ENCODE peak calls at places on chromosomes 4 and X, in four cellular contexts. T, N, K and D are unnamed samples.

GRCh38 chrX:134761788-134762187 is 103.5 kb upstream of the PLAC1 start:
- DNase-seq in T (no peak), K (peak), N (no peak), D (no peak)

GRCh38 chr4:8152865-8153257 is 5.8 kb downstream of the ABLIM2 start:
- DNase-seq in K (no peak), N (no peak), T (no peak), D (no peak)

GRCh38 chrX:14476169-14476568 is 53.2 kb upstream of the GLRA2 start:
- DNase-seq in K (no peak), N (no peak), T (peak), D (no peak)

GRCh38 chr4:174023641-174024040 is 259.8 kb downstream of the FBXO8 start:
- DNase-seq in N (no peak), K (no peak), T (no peak), D (no peak)

GRCh38 chr4:48147621-48148020 is 13.6 kb upstream of the TXK start:
- DNase-seq in K (no peak), T (no peak), N (no peak), D (no peak)

GRCh38 chrX:54891573-54891972 is 29.1 kb upstream of the TRO start:
- DNase-seq in N (peak), K (peak), T (peak), D (no peak)

GRCh38 chrX:40299028-40299479 is 201.3 kb upstream of the BCOR start:
- DNase-seq in T (peak), N (no peak), K (no peak), D (no peak)

GRCh38 chr4:64539234-64539849 is 130.1 kb upstream of the TECRL start:
- DNase-seq in N (peak), K (peak), T (peak), D (no peak)

GRCh38 chrX:137031517-137032377 is 2.0 kb downstream of the GPR101 start:
- DNase-seq in T (no peak), K (no peak), N (no peak), D (no peak)

GRCh38 chrX:153495362-153495751 is 577 bp downstream of the BGN start:
- DNase-seq in K (no peak), N (no peak), T (no peak), D (no peak)

GRCh38 chrX:121308276-121308805 is 260.9 kb downstream of the GLUD2 start:
- DNase-seq in N (peak), T (peak), K (peak), D (no peak)

GRCh38 chr4:162957521-162958143 is 209.1 kb downstream of the NAF1 start:
- DNase-seq in T (no peak), N (no peak), K (no peak), D (no peak)

GRCh38 chrX:6283826-6284225 is 55.2 kb upstream of the NLGN4X start:
- DNase-seq in K (no peak), T (no peak), N (no peak), D (no peak)

GRCh38 chr4:125010776-125011503 is 298.4 kb upstream of the ANKRD50 start:
- DNase-seq in K (no peak), N (no peak), T (no peak), D (no peak)

GRCh38 chr4:102789317-102789717 is 28.5 kb upstream of the MANBA start:
- DNase-seq in K (no peak), N (no peak), T (no peak), D (no peak)

GRCh38 chr4:89616382-89616781 is 220.6 kb downstream of the SNCA start:
- DNase-seq in K (no peak), T (no peak), N (no peak), D (no peak)

GRCh38 chr4:173208420-173208819 is 39.8 kb downstream of the GALNT7 start:
- DNase-seq in K (no peak), T (no peak), N (no peak), D (no peak)

GRCh38 chr4:40473578-40474388 is 138.7 kb downstream of the CHRNA9 start:
- DNase-seq in K (peak), T (no peak), N (no peak), D (no peak)
- TF ChIP-seq POLR2A in K (no peak), T (no peak), N (no peak), D (no peak)

DNA sequence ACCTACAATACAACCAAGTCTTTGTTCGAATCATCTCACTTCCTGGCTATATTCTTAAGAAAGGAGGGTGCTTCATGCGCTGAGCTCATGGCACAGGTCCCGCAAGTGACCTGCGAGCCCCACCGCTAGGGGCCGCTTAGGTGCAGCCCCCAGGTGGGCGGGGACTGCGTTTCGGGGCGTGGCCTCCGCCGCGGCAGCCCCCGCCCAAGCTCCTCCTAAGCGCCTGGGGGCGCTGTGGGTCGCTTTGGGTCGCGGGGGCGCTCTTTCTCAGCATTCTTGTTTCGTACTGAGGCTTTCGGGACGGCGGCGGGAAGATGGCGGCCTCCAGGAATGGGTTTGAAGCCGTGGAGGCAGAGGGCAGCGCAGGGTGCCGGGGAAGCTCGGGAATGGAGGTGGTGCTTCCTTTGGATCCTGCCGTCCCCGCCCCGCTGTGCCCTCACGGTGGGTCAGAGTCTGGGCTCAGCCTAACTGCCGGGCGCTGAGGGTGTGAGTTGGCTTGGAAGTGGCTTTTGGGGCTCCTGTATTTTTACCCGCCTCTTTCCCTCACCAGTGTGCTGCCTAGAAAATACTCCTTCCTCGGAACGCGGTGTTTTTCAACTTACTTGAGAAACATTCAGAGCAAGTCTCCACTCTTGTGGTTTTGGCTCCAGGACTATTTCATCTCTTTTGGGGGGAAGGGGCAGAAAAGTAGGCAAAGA is at the start of gene ZCCHC4:
- DNase-seq in N (peak), K (peak), T (peak), D (peak)
- TF ChIP-seq EP300 in N (no peak), K (peak), T (peak), D (no peak)

DNA sequence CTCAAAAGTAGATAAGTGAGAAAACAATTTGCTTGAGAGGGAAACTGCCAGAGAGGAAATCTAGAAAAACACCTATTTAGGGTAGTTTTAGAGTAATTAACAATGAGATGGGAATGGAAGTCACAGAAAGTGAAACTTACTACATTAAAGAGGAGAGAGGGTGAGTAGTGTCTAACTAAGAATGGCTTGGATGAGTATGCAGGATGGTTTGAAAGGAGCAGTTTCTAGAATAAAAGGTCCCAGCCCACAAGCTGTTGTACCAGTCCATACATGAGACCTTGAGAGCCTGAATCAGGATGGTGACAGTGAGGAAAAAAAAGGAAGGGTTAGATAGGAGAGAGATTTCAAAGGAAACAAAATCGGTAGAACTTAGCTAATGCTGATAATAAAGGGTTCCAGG is 1.3 kb downstream of the GAR1 start:
- DNase-seq in T (no peak), N (no peak), K (no peak), D (no peak)
- H3K4me3 ChIP-seq in T (no peak), N (peak), K (peak), D (no peak)

GRCh38 chrX:48913605-48914366 is 2.3 kb upstream of the SLC35A2 start:
- DNase-seq in K (no peak), T (no peak), N (no peak), D (no peak)

GRCh38 chrX:48911407-48912182 is at the start of gene SLC35A2:
- DNase-seq in T (peak), N (peak), K (peak), D (no peak)

GRCh38 chrX:48909703-48910102 is 1.7 kb downstream of the SLC35A2 start:
- DNase-seq in T (no peak), N (no peak), K (no peak), D (no peak)

GRCh38 chrX:48908600-48908999 is 2.8 kb downstream of the SLC35A2 start:
- DNase-seq in N (no peak), K (no peak), T (no peak), D (no peak)

GRCh38 chrX:48910926-48911406 is 480 bp downstream of the SLC35A2 start:
- DNase-seq in K (no peak), T (no peak), N (no peak), D (no peak)
- TF ChIP-seq POLR2A in K (no peak), T (no peak), N (no peak), D (no peak)